ENCODE peak calls at places on chromosomes 5 and 9, in eight cellular contexts. G, S, U, M, J, O, Y and F are unnamed samples.

GRCh38 chr9:93660647-93661046 is 84.3 kb downstream of the PHF2 start:
- DNase-seq in Y (no peak), M (no peak), S (no peak), G (no peak), J (no peak), O (no peak), U (no peak), F (no peak)

GRCh38 chr5:25573691-25574090 is 928.9 kb upstream of the CDH10 start:
- DNase-seq in O (no peak), U (no peak), S (no peak), G (no peak), J (no peak), Y (no peak), M (no peak), F (no peak)

GRCh38 chr5:179297486-179298180 is 47.6 kb downstream of the ADAMTS2 start:
- DNase-seq in M (no peak), O (no peak), S (no peak), U (no peak), Y (no peak), J (no peak), G (no peak), F (no peak)

GRCh38 chr5:176606032-176606431 is 3.9 kb downstream of the GPRIN1 start:
- DNase-seq in M (no peak), U (no peak), S (no peak), O (no peak), G (no peak), Y (no peak), J (no peak), F (no peak)

GRCh38 chr5:146815423-146815822 is 63.1 kb downstream of the PPP2R2B start:
- DNase-seq in G (no peak), Y (no peak), S (no peak), U (no peak), J (no peak), M (no peak), O (no peak), F (no peak)

GRCh38 chr5:110082194-110082593 is 392.5 kb downstream of the MAN2A1 start:
- DNase-seq in G (no peak), U (no peak), J (no peak), S (no peak), Y (no peak), M (no peak), O (no peak), F (no peak)

GRCh38 chr5:173163219-173163618 is 18.9 kb downstream of the BNIP1 start:
- DNase-seq in Y (no peak), J (no peak), M (no peak), U (no peak), G (no peak), O (no peak), S (no peak), F (no peak)

GRCh38 chr5:133738271-133738670 is 125.9 kb upstream of the FSTL4 start:
- DNase-seq in U (no peak), G (no peak), Y (no peak), S (no peak), O (no peak), M (no peak), J (no peak), F (no peak)

GRCh38 chr5:58248221-58248620 is 211.7 kb downstream of the PLK2 start:
- DNase-seq in Y (no peak), O (no peak), S (no peak), U (no peak), M (no peak), J (no peak), G (no peak), F (no peak)

GRCh38 chr5:175652741-175653663 is 4.9 kb upstream of the HRH2 start:
- DNase-seq in U (no peak), Y (no peak), J (no peak), S (peak), M (peak), O (no peak), G (no peak), F (no peak)

GRCh38 chr5:43421450-43422133 is 9.4 kb upstream of the CCL28 start:
- DNase-seq in Y (no peak), U (no peak), M (no peak), O (no peak), J (no peak), S (no peak), G (no peak), F (no peak)

GRCh38 chr9:69891696-69892095 is 71.1 kb downstream of the CFAP95 start:
- DNase-seq in S (no peak), M (no peak), O (no peak), U (no peak), Y (no peak), J (no peak), G (no peak), F (no peak)

GRCh38 chr5:135324897-135325650 is 74.0 kb downstream of the MACROH2A1 start:
- DNase-seq in J (peak), G (no peak), S (no peak), M (no peak), O (no peak), Y (no peak), U (peak), F (no peak)

GRCh38 chr9:122946486-122947003 is 5.7 kb downstream of the RABGAP1 start:
- DNase-seq in M (no peak), Y (no peak), J (no peak), S (no peak), G (no peak), O (no peak), U (no peak), F (no peak)

GRCh38 chr5:34926318-34926888 is 3.0 kb upstream of the DNAJC21 start:
- DNase-seq in G (no peak), M (no peak), U (no peak), S (no peak), Y (no peak), J (no peak), O (no peak), F (no peak)

GRCh38 chr9:120841930-120842684 is 615 bp downstream of the PSMD5 start:
- DNase-seq in S (no peak), Y (no peak), G (no peak), O (no peak), U (peak), M (no peak), J (no peak), F (no peak)

GRCh38 chr9:134341306-134341705 is 15.1 kb downstream of the RXRA start:
- DNase-seq in S (peak), M (no peak), U (no peak), G (peak), O (no peak), Y (no peak), J (no peak), F (no peak)

GRCh38 chr9:16519001-16519400 is 351.5 kb downstream of the BNC2 start:
- DNase-seq in Y (no peak), M (no peak), U (no peak), S (no peak), J (no peak), O (no peak), G (no peak), F (no peak)

GRCh38 chr9:110316255-110316921 is 21.3 kb downstream of the TXNDC8 start:
- DNase-seq in M (no peak), S (no peak), U (no peak), Y (no peak), G (peak), J (no peak), O (no peak), F (no peak)

GRCh38 chr5:125409101-125409495 is 662.7 kb upstream of the ZNF608 start:
- DNase-seq in Y (no peak), M (no peak), S (no peak), J (no peak), U (no peak), G (no peak), O (no peak), F (no peak)

GRCh38 chr9:129626944-129627297 is 958 bp downstream of the NTMT1 start:
- DNase-seq in O (no peak), Y (no peak), S (no peak), J (no peak), U (no peak), M (no peak), G (no peak), F (no peak)

GRCh38 chr9:22124263-22125011 is 115.3 kb upstream of the CDKN2B start:
- DNase-seq in J (no peak), O (no peak), S (no peak), G (no peak), U (no peak), M (no peak), Y (peak), F (no peak)

GRCh38 chr9:115524467-115525059 is 406.6 kb upstream of the TNC start:
- DNase-seq in M (no peak), U (peak), Y (no peak), G (peak), O (peak), J (no peak), S (no peak), F (no peak)

GRCh38 chr5:73957397-73958001 is 331.5 kb downstream of the ARHGEF28 start:
- DNase-seq in S (no peak), G (no peak), J (no peak), M (no peak), U (no peak), O (no peak), Y (no peak), F (no peak)

GRCh38 chr9:80504525-80505235 is 932.9 kb downstream of the TLE4 start:
- DNase-seq in J (no peak), M (no peak), Y (no peak), O (no peak), G (no peak), U (no peak), S (no peak), F (no peak)

GRCh38 chr9:22508790-22509189 is 62.2 kb downstream of the DMRTA1 start:
- DNase-seq in S (no peak), Y (no peak), J (no peak), O (no peak), G (no peak), U (no peak), M (no peak), F (no peak)

GRCh38 chr5:38347896-38348295 is 89.5 kb downstream of the EGFLAM start:
- DNase-seq in Y (no peak), O (no peak), U (no peak), J (no peak), G (no peak), M (no peak), S (no peak), F (no peak)